ENCODE peak calls at places on chromosomes 2 and 18, in nine cellular contexts. X is endodermal cell, O is A549, Z is neural progenitor cell, B is lower lobe of right lung, L is OCI-LY7, K is GM23338, J is heart left ventricle, R is transverse colon. Y is an unnamed sample.

GRCh38 chr2:210553371-210553770 is 3.0 kb upstream of the CPS1 start:
- DNase-seq in B (no peak), O (no peak), Z (no peak), J (no peak), K (no peak), R (no peak), L (no peak), X (no peak), Y (no peak)

GRCh38 chr2:199457147-199458016 is at the start of gene SATB2:
- DNase-seq in J (no peak), L (peak), X (peak), K (no peak), R (peak), Z (peak), O (peak), B (peak), Y (no peak)

GRCh38 chr2:239675856-239676715 is 275.3 kb upstream of the HDAC4 start:
- DNase-seq in O (no peak), X (peak), K (no peak), R (no peak), J (no peak), L (no peak), Z (no peak), B (no peak), Y (no peak)

GRCh38 chr2:204152616-204153015 is 216.1 kb downstream of the ICOS start:
- DNase-seq in O (no peak), R (no peak), L (no peak), X (no peak), J (no peak), K (no peak), B (no peak), Z (peak), Y (no peak)

GRCh38 chr2:65634304-65634703 is 201.9 kb upstream of the SPRED2 start:
- DNase-seq in K (peak), X (no peak), L (no peak), J (no peak), Z (no peak), B (no peak), R (no peak), O (no peak), Y (no peak)

GRCh38 chr2:166343467-166343866 is 32.3 kb downstream of the SCN9A start:
- DNase-seq in Z (peak), X (peak), R (no peak), K (peak), J (no peak), B (no peak), O (no peak), L (peak), Y (no peak)

GRCh38 chr2:185335879-185336278 is 402.7 kb upstream of the FSIP2 start:
- DNase-seq in Z (no peak), J (no peak), B (no peak), X (no peak), K (no peak), O (no peak), L (no peak), R (no peak), Y (no peak)

GRCh38 chr2:65096948-65097347 is 33.0 kb downstream of the RAB1A start:
- DNase-seq in Z (no peak), X (no peak), L (no peak), O (no peak), J (no peak), R (no peak), K (no peak), B (no peak), Y (no peak)

GRCh38 chr2:27891063-27891819 is 712 bp downstream of the BABAM2 start:
- DNase-seq in Z (peak), J (peak), R (peak), L (peak), O (peak), K (peak), X (no peak), B (peak), Y (no peak)

GRCh38 chr2:156958374-156958773 is 299.1 kb upstream of the GALNT5 start:
- DNase-seq in Z (no peak), L (no peak), J (no peak), K (no peak), R (no peak), B (no peak), X (no peak), O (no peak), Y (no peak)

GRCh38 chr18:45954070-45954712 is 12.9 kb downstream of the EPG5 start:
- DNase-seq in O (no peak), K (no peak), L (no peak), R (no peak), B (no peak), X (no peak), J (no peak), Z (no peak), Y (peak)

GRCh38 chr2:225668606-225669266 is 269.2 kb downstream of the NYAP2 start:
- DNase-seq in R (no peak), X (no peak), Z (peak), B (no peak), J (peak), O (peak), L (peak), K (peak), Y (peak)

GRCh38 chr2:240604291-240604938 is 17.9 kb downstream of the CAPN10 start:
- DNase-seq in L (peak), R (peak), O (peak), Z (peak), B (peak), K (peak), J (peak), X (peak), Y (no peak)

GRCh38 chr18:62683935-62684334 is 31.4 kb upstream of the PHLPP1 start:
- DNase-seq in Z (no peak), J (no peak), B (no peak), R (no peak), O (no peak), K (peak), L (no peak), X (no peak), Y (no peak)

GRCh38 chr2:19810637-19811036 is 91.1 kb downstream of the TTC32 start:
- DNase-seq in R (no peak), K (no peak), O (no peak), Z (no peak), B (no peak), L (no peak), J (peak), X (no peak), Y (no peak)

GRCh38 chr2:105786231-105787230 is 41.8 kb downstream of the NCK2 start:
- DNase-seq in B (no peak), R (no peak), J (no peak), L (no peak), K (no peak), Z (no peak), X (no peak), O (no peak), Y (no peak)

GRCh38 chr18:6731197-6731596 is 1.7 kb downstream of the ARHGAP28 start:
- DNase-seq in X (no peak), L (no peak), K (peak), B (no peak), O (no peak), R (no peak), Z (peak), J (no peak), Y (peak)

GRCh38 chr2:237435844-237436590 is 22.1 kb upstream of the COL6A3 start:
- DNase-seq in B (no peak), X (no peak), J (no peak), Z (no peak), O (no peak), L (no peak), K (no peak), R (no peak), Y (no peak)

GRCh38 chr2:42141687-42142475 is 27.3 kb upstream of the EML4 start:
- DNase-seq in R (peak), B (peak), X (peak), J (peak), L (peak), Z (peak), O (peak), K (peak), Y (peak)

GRCh38 chr18:45166341-45167108 is 448.8 kb upstream of the SLC14A2 start:
- DNase-seq in O (peak), K (no peak), J (no peak), Z (no peak), L (no peak), X (no peak), B (no peak), R (peak), Y (no peak)

GRCh38 chr2:72934683-72935610 is 17.6 kb downstream of the EMX1 start:
- DNase-seq in Z (peak), J (no peak), K (peak), R (peak), L (peak), X (peak), O (peak), B (no peak), Y (no peak)

DNA sequence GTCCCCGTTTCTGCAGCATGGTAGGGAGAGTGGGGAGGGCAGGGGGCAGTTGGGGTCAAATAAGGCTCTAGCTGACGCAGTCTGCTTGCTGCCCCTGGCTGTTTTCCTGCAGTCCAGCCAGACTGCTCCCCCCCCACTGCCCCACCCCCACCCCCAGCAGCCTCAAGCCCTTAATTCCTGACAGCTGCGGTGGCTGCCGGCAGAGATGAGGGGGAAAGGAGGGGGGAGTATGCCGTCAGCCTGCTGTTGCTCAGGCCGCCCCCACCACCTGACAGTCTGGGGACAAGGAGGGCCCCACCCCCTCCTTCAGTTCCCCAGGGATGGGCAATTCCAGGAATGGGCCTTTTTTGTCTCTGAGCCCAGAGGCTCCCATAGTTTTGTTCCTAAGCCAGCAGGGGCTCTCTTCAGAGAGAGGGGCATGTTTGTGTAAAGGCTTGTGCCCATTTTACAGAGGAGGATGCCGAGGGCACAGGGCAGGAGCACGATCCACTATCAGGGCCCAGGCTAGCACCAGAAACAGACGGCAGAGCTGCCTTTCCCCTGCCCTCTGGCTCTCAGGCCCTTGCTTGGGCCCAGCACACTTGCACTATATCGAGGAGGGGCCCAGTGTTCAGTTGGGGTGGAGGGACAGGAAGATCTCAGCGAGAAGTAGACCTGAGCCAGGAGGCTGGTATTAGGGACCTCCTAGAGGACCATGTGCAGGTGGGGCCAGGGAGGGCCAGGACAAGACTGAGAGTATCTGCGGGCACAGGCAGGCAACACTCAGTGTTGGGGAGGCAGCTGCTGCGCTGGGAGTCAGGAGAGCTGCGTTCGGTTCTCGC is 1.5 kb upstream of the WNT10A start:
- DNase-seq in B (no peak), O (no peak), J (no peak), Z (peak), K (no peak), R (peak), X (peak), L (peak), Y (no peak)
- H3K27ac ChIP-seq in B (no peak), O (no peak), J (no peak), Z (no peak), K (no peak), R (no peak), X (no peak), L (peak), Y (no peak)

DNA sequence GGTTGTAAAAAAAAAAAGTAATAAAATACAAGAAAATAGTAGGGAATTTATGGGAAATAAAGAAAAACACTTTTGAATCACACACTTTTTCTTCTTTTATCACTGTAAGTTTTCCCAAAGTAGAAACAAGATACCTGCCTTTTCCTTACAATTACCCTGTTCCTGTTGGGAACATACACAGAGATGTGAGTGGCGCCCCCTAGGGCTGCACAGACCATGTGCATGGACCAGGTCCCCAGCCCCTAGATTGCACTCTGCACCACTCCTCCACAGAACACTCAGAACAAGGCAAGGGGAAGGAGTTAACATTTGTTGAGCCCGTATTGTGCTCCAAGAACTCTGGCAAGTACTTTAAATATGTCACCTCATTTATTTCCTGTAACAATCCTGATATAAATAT is 118.7 kb upstream of the NRP2 start:
- DNase-seq in J (no peak), K (peak), B (peak), O (peak), Z (peak), L (peak), R (peak), X (peak), Y (no peak)
- TF ChIP-seq CTCF in J (peak), K (peak), B (peak), O (peak), Z (peak), L (peak), R (peak), X (peak), Y (peak)

DNA sequence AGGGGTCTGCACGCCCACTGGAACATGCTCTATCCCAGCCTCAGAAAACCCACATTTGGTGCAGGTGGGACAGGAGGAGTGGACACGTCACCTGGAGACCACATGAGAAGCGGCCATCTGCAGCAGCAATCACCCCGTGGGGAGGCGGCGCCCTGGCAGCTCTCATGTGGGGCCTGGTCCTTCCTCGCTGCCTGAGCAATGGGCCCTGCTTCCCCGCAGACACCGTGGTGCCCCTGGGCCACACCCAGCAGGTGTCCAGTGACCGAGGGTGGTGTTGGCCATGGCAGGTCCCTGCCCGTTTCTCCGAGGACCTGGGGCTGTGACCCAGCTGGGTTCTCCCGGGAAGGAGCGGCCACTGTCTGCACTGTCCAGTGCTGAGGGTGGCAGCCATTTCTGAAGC is 44.6 kb downstream of the NFATC1 start:
- DNase-seq in K (no peak), R (no peak), Z (no peak), O (no peak), B (no peak), J (no peak), L (no peak), X (no peak), Y (no peak)
- H3K27ac ChIP-seq in K (no peak), R (no peak), Z (no peak), O (no peak), B (no peak), J (no peak), L (no peak), X (no peak), Y (no peak)

GRCh38 chr2:74576830-74577229 is 22.3 kb downstream of the DOK1 start:
- DNase-seq in B (no peak), R (no peak), X (no peak), J (no peak), Z (no peak), K (no peak), L (no peak), O (no peak), Y (peak)
- TF ChIP-seq CTCF in B (no peak), R (no peak), X (no peak), J (no peak), Z (no peak), K (no peak), L (no peak), O (no peak), Y (peak)

DNA sequence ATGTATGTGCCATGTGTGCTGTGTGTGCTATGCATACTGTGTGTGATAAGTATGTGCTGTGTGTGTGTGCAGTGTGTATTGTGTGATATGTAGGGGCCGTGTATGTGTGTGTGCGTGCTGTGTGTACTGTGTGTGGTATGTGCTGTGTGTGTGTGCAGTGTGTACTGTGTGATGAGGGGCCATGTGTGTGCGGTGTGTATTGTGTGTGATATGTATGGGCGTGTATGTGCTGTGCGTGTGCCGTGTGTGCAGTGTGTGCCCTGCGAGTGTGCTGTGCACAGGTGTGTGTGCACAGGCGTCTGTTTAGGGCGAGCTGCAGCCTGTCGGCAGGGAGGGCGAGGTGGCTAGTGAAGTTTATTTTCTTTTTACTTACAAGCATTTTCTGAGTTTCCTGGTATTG is 16.1 kb downstream of the SNORC start:
- DNase-seq in O (no peak), J (no peak), Z (no peak), B (no peak), L (no peak), K (no peak), X (no peak), R (no peak), Y (no peak)
- H3K27ac ChIP-seq in O (no peak), J (no peak), Z (no peak), B (no peak), L (no peak), K (no peak), X (no peak), R (no peak), Y (no peak)

DNA sequence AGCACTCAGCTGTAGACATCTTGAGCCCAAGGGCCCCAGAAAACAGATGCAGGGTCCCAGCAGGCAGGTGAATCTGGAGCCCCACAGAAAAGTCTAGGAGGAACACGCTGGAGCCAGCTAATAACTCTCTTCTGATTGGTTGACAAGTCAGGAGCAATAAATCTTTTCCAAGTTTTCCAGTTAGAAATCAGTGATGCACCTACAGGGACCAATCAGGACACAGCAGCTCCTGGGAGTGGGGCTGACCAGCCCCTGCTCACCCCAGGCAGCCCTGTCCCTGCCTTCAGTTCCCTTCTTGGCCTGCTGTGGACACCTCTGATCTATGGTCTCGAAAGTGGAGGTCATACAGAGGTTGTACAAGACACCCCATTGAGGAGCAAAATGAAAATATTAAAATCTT is 75.7 kb downstream of the KCNF1 start:
- DNase-seq in O (no peak), L (no peak), K (no peak), Z (no peak), B (no peak), J (no peak), R (no peak), X (no peak), Y (no peak)
- TF ChIP-seq CTCF in O (no peak), L (no peak), K (no peak), Z (no peak), B (no peak), J (no peak), R (no peak), X (no peak), Y (no peak)

GRCh38 chr2:234145057-234145456 is 94.6 kb downstream of the SPP2 start:
- DNase-seq in J (no peak), R (no peak), K (no peak), L (no peak), O (no peak), X (no peak), Z (no peak), B (no peak), Y (no peak)

GRCh38 chr2:234146087-234146826 is 95.8 kb downstream of the SPP2 start:
- DNase-seq in R (no peak), K (no peak), Z (no peak), O (no peak), L (no peak), X (no peak), B (no peak), J (no peak), Y (no peak)

GRCh38 chr2:234142530-234142929 is 92.0 kb downstream of the SPP2 start:
- DNase-seq in O (no peak), L (no peak), J (no peak), B (no peak), X (no peak), K (no peak), Z (no peak), R (no peak), Y (no peak)

GRCh38 chr2:234145511-234145910 is 95.0 kb downstream of the SPP2 start:
- DNase-seq in B (no peak), Z (no peak), R (no peak), J (no peak), L (no peak), O (no peak), K (no peak), X (no peak), Y (no peak)

GRCh38 chr2:234147335-234147861 is 96.9 kb downstream of the SPP2 start:
- DNase-seq in K (no peak), J (no peak), B (no peak), Z (no peak), R (no peak), O (no peak), L (peak), X (no peak), Y (no peak)
- H3K27ac ChIP-seq in K (no peak), J (no peak), B (no peak), Z (no peak), R (no peak), O (peak), L (no peak), X (no peak), Y (no peak)

GRCh38 chr2:151761193-151761592 is 26.9 kb upstream of the NEB start:
- DNase-seq in L (no peak), K (no peak), J (no peak), B (no peak), Z (no peak), R (no peak), X (no peak), O (no peak), Y (no peak)

GRCh38 chr2:151757861-151758260 is 23.6 kb upstream of the NEB start:
- DNase-seq in B (no peak), K (no peak), L (no peak), R (no peak), O (no peak), Z (no peak), X (no peak), J (no peak), Y (no peak)

GRCh38 chr2:151761687-151762086 is 27.4 kb upstream of the NEB start:
- DNase-seq in J (no peak), B (no peak), K (no peak), O (no peak), L (no peak), Z (no peak), R (no peak), X (no peak), Y (no peak)

GRCh38 chr2:151758744-151759143 is 24.5 kb upstream of the NEB start:
- DNase-seq in L (no peak), O (no peak), R (no peak), K (no peak), J (no peak), X (no peak), Z (no peak), B (no peak), Y (no peak)

DNA sequence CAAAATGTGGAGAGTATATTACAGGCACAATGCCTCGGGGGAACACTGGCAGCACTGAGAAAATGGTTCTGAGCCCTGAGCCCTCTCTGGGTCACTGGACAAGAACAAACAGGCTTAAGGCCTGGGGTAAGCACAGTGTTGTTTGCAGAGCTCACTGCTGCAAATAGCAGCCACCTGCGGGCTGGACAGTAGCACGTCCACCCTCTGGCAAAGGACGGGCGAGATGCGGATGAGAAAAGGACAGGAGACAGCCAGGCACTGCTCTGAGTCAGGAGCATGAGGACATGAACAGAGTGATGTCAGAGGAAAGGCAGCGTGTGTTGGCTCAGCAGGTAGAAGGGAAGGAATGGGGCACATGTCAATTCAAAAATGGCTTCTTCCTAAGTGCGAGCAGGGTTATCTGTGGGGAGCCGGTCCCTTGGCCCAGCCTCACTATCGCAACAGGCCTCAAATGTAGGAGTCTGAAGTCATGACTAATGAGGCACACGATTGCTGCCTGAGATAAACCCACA is 25.9 kb upstream of the NEB start:
- DNase-seq in J (no peak), Z (peak), R (no peak), B (no peak), X (peak), L (no peak), K (peak), O (no peak), Y (no peak)
- TF ChIP-seq CTCF in J (no peak), Z (no peak), R (no peak), B (no peak), X (no peak), L (no peak), K (no peak), O (no peak), Y (no peak)